ENCODE peak calls at places on chromosomes 13 and 19, in five cellular contexts. One of them, this sample, is unnamed.

GRCh38 chr19:35070471-35070870 is 28.9 kb downstream of the HPN start:
- DNase-seq in astrocyte of the spinal cord: no peak
- DNase-seq in testis: no peak
- DNase-seq in epithelial cell of esophagus: no peak
- DNase-seq in thoracic aorta: no peak
- DNase-seq in this sample: no peak

GRCh38 chr19:46391296-46392251 is 21.8 kb downstream of the CCDC8 start:
- DNase-seq in astrocyte of the spinal cord: no peak
- DNase-seq in testis: no peak
- DNase-seq in epithelial cell of esophagus: no peak
- DNase-seq in thoracic aorta: no peak
- DNase-seq in this sample: no peak

GRCh38 chr13:33058816-33059215 is 42.6 kb downstream of the KL start:
- DNase-seq in astrocyte of the spinal cord: no peak
- DNase-seq in testis: no peak
- DNase-seq in epithelial cell of esophagus: no peak
- DNase-seq in thoracic aorta: no peak
- DNase-seq in this sample: no peak

GRCh38 chr13:22262328-22262920 is 591.6 kb downstream of the FGF9 start:
- DNase-seq in astrocyte of the spinal cord: no peak
- DNase-seq in testis: no peak
- DNase-seq in epithelial cell of esophagus: no peak
- DNase-seq in thoracic aorta: no peak
- DNase-seq in this sample: no peak

GRCh38 chr13:30466841-30467252 is 1.1 kb upstream of the HMGB1 start:
- DNase-seq in astrocyte of the spinal cord: peak; percentile 27
- DNase-seq in testis: no peak
- DNase-seq in epithelial cell of esophagus: no peak
- DNase-seq in thoracic aorta: no peak
- DNase-seq in this sample: no peak

GRCh38 chr19:7863157-7863970 is 10.8 kb downstream of the PRR36 start:
- DNase-seq in astrocyte of the spinal cord: no peak
- DNase-seq in testis: no peak
- DNase-seq in epithelial cell of esophagus: no peak
- DNase-seq in thoracic aorta: no peak
- DNase-seq in this sample: no peak

GRCh38 chr13:41914552-41914951 is 46.4 kb downstream of the VWA8 start:
- DNase-seq in astrocyte of the spinal cord: no peak
- DNase-seq in testis: no peak
- DNase-seq in epithelial cell of esophagus: no peak
- DNase-seq in thoracic aorta: no peak
- DNase-seq in this sample: no peak

GRCh38 chr13:105603283-105603682 is 932.2 kb downstream of the EFNB2 start:
- DNase-seq in astrocyte of the spinal cord: no peak
- DNase-seq in testis: no peak
- DNase-seq in epithelial cell of esophagus: no peak
- DNase-seq in thoracic aorta: no peak
- DNase-seq in this sample: no peak

GRCh38 chr13:85093808-85094207 is 705.4 kb downstream of the SLITRK6 start:
- DNase-seq in astrocyte of the spinal cord: peak; percentile 54
- DNase-seq in testis: peak; percentile 86
- DNase-seq in epithelial cell of esophagus: peak; percentile 61
- DNase-seq in thoracic aorta: no peak
- DNase-seq in this sample: no peak

GRCh38 chr13:42041684-42042035 is 6.8 kb upstream of the DGKH start:
- DNase-seq in astrocyte of the spinal cord: peak; percentile 74
- DNase-seq in testis: peak; percentile 72
- DNase-seq in epithelial cell of esophagus: peak; percentile 50
- DNase-seq in thoracic aorta: peak; percentile 2
- DNase-seq in this sample: peak; percentile 37

GRCh38 chr13:75485286-75486062 is 3.5 kb upstream of the TBC1D4 start:
- DNase-seq in astrocyte of the spinal cord: peak; percentile 65
- DNase-seq in testis: no peak
- DNase-seq in epithelial cell of esophagus: peak; percentile 17
- DNase-seq in thoracic aorta: no peak
- DNase-seq in this sample: no peak

GRCh38 chr13:45718063-45718462 is 15.9 kb downstream of the CBY2 start:
- DNase-seq in astrocyte of the spinal cord: peak; percentile 22
- DNase-seq in testis: no peak
- DNase-seq in epithelial cell of esophagus: peak; percentile 52
- DNase-seq in thoracic aorta: no peak
- DNase-seq in this sample: no peak

DNA sequence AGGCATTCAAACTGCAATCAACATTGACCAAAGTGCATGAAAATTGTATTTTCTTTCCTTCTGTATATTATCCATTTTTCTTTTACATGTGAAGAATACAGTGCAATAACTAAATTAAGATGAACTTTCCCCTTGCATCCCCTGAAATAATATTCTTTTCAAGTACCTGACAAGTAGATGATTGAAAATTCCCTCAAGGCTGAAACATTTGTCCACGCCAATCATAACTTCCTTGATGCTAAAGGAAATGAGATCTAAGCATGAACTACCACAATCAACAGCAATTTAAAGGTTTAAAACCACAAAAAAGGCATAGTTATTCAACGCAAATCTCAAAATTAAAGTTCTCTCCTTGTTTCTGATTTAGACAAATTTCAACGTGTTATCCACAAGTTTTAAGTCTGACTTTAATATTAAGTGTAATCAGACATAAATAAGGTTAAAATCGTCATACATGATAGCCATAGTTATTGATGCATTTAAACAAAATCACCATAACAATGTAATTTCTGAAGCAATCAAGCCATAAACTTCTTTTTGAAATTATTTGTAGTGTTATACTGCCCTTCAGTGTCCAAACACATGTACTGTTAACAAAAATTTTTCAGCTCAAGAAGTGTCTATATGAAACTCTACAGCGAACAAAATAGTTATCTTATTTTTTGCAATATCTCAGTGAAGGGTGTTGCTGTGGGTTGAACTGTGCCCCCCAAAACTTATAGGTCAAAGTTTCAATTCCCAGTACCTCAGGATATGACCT is 169.5 kb downstream of the DCLK1 start:
- DNase-seq in astrocyte of the spinal cord: no peak
- DNase-seq in testis: no peak
- DNase-seq in epithelial cell of esophagus: no peak
- DNase-seq in thoracic aorta: no peak
- DNase-seq in this sample: no peak
- TF ChIP-seq CTCF in astrocyte of the spinal cord: peak; percentile 2
- TF ChIP-seq CTCF in testis: no peak
- TF ChIP-seq CTCF in epithelial cell of esophagus: peak; percentile 20
- TF ChIP-seq CTCF in thoracic aorta: peak; percentile 35
- TF ChIP-seq CTCF in this sample: no peak

GRCh38 chr19:58573658-58574164 is 576 bp upstream of the MZF1 start:
- DNase-seq in astrocyte of the spinal cord: no peak
- DNase-seq in testis: no peak
- DNase-seq in epithelial cell of esophagus: no peak
- DNase-seq in thoracic aorta: no peak
- DNase-seq in this sample: no peak

GRCh38 chr19:58571575-58571947 is 1.6 kb downstream of the MZF1 start:
- DNase-seq in astrocyte of the spinal cord: no peak
- DNase-seq in testis: no peak
- DNase-seq in epithelial cell of esophagus: no peak
- DNase-seq in thoracic aorta: no peak
- DNase-seq in this sample: no peak

GRCh38 chr19:58572026-58572817 is 913 bp downstream of the MZF1 start:
- DNase-seq in astrocyte of the spinal cord: no peak
- DNase-seq in testis: no peak
- DNase-seq in epithelial cell of esophagus: no peak
- DNase-seq in thoracic aorta: no peak
- DNase-seq in this sample: no peak

GRCh38 chr19:58570770-58571574 is 2.2 kb downstream of the MZF1 start:
- DNase-seq in astrocyte of the spinal cord: no peak
- DNase-seq in testis: no peak
- DNase-seq in epithelial cell of esophagus: no peak
- DNase-seq in thoracic aorta: no peak
- DNase-seq in this sample: no peak

DNA sequence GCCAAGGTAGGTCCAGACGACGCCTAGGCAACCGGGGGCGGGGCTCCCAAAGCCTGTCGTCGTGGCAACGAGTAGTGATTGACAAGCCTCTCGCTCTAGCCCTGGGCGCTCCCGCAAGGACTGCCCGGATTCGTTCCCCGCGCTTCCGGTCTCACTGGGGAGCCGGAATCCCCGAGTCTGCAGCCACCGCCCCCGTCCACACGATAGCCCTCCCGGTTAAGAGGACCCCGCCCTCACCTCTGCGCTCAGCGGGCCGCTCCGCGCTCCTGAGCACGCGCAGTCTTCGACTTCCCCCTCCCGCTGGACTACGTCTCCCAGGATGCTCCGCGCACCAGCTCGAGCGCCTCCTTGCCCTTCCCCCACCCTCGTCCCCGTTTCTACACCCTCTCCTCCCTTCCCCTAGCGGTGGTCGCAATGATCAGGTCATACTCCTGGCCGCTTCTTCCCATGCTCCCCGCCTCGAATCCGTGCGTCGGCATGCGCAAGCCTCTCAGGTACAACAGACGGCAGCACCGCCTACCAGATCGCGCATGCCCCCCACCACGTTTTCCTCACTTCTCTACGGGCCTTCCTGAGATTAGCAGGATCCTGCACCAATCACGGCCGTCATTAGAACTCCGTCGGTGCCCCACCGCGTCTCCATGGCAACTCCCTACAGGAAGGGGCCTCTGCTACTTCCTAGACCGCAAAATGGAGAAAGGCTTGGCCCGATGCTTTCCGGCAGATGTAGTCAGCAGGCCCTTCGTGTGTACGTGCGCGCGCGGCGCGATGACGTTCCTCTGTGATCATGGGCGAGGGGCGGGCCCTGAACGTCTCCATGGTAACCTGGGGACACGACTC is at the start of gene MZF1:
- DNase-seq in astrocyte of the spinal cord: peak; percentile 100
- DNase-seq in testis: peak; percentile 100
- DNase-seq in epithelial cell of esophagus: peak; percentile 100
- DNase-seq in thoracic aorta: peak; percentile 100
- DNase-seq in this sample: peak; percentile 99
- TF ChIP-seq CTCF in astrocyte of the spinal cord: no peak
- TF ChIP-seq CTCF in testis: peak; percentile 30
- TF ChIP-seq CTCF in epithelial cell of esophagus: peak; percentile 18
- TF ChIP-seq CTCF in thoracic aorta: peak; percentile 38
- TF ChIP-seq CTCF in this sample: peak; percentile 45

DNA sequence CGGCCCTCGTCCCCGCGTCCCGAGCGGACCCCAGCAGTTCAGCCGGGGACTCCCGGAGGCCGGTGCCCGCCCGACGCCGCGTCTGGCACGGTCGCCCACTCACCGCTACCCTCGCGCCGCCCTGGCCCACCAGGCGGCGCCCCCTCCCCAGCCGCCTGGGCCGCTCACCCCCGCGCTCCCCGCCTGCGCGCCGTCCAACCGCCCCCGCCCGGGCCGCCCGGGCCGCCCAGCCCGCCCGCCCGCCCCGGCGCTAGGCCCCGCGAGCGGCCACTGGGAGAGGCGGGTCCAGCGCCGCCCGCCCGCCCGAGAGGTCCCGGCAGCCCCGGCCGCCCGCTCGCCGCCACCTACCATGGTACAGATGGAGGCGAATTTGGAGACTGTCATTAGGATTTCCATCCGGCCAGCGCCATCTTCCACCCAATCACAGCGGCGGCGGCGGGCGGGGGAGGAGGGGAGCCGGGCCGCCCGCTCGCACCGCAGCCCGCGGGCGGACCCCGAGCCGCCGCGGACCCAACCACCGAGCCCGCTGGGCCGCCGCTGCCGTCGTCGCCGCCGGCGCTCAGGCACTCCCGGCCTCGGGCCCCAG is at the start of gene USP12:
- DNase-seq in astrocyte of the spinal cord: no peak
- DNase-seq in testis: peak; percentile 35
- DNase-seq in epithelial cell of esophagus: no peak
- DNase-seq in thoracic aorta: peak; percentile 15
- DNase-seq in this sample: peak; percentile 59
- TF ChIP-seq CTCF in astrocyte of the spinal cord: peak; percentile 17
- TF ChIP-seq CTCF in testis: no peak
- TF ChIP-seq CTCF in epithelial cell of esophagus: no peak
- TF ChIP-seq CTCF in thoracic aorta: no peak
- TF ChIP-seq CTCF in this sample: peak; percentile 43

DNA sequence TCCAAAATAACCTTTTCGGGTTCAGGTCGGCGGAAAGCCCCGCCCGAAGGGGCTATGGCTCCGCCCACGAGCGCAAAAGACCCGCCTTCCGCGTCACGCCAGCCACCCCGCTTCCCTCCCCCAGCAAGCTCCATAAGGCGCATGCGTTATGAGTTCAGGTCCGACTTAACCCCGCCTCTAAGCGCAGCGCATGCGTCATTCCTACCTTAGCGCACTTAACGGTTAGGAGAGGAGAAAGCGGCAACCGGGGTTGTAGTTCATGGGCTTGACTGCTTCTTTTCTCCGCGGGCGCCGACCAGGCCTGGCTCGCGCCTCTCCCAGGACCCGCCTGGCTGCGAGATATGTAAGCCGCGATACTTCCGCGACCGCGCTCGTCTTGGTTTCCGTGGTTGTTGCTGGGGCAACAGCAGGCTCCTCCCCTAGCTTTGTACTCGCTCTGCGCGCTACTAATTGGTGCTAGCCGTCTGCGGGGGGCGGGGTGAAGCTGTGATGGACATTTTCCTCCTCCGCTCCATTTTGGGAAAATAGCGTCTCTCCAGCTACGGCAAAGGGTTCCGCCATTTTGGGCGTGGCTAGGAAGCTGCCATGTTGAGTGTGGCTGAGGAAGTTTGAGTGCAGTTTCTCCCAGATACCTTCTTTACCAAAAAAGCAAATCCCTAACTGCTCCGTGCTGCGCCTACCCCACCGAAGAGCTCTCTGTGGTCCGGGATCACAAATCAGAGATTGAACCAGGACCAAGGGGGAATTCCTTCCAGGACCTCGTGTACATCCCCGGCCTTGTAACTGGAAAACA is at the start of gene B9D2:
- DNase-seq in astrocyte of the spinal cord: peak; percentile 98
- DNase-seq in testis: peak; percentile 99
- DNase-seq in epithelial cell of esophagus: peak; percentile 98
- DNase-seq in thoracic aorta: peak; percentile 92
- DNase-seq in this sample: peak; percentile 89
- TF ChIP-seq CTCF in astrocyte of the spinal cord: no peak
- TF ChIP-seq CTCF in testis: no peak
- TF ChIP-seq CTCF in epithelial cell of esophagus: no peak
- TF ChIP-seq CTCF in thoracic aorta: no peak
- TF ChIP-seq CTCF in this sample: no peak

DNA sequence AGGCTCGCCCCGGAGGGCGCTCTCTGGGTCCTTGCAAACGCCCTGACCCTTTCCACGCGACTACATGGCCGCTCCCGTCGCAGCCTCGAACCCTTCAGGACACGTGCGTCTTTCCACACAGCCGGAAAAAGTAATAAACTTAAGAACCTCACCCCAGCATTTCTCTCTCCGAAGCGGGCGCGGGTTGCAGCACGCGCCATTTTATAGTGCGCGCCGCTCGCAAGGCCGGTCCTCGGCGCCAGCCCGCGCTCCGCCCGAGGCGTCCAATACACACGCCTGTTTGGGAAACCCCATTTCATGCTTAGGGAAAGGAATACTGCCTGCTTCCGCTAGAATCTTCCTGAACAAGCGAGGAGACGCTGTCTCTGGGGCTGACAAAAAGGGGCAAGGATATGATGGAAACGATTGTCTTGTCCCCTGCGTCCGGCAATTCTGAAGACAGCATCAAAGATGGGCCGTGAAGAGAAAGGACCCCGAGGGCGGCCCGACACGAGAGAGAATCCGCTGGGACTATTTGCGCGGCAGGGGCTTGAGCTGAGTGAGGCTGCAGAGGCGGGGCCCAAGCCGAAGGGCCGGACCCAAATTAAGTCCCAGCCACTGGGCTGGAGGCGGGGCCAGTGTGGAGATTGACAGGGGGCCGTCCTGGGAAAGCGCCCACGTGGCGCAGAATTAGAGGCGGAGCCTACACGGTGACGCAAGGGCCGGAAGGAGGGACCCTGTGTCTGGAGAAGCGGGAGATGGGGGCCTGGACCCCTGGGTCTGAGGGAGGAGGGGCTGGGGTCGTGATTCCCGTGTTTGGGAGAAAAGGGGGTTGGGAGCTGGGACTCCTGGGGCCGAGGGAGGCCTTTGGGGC is 14.4 kb downstream of the ACP4 start:
- DNase-seq in astrocyte of the spinal cord: peak; percentile 99
- DNase-seq in testis: peak; percentile 100
- DNase-seq in epithelial cell of esophagus: peak; percentile 99
- DNase-seq in thoracic aorta: peak; percentile 95
- DNase-seq in this sample: peak; percentile 97
- TF ChIP-seq CTCF in astrocyte of the spinal cord: no peak
- TF ChIP-seq CTCF in testis: no peak
- TF ChIP-seq CTCF in epithelial cell of esophagus: no peak
- TF ChIP-seq CTCF in thoracic aorta: no peak
- TF ChIP-seq CTCF in this sample: no peak

This sample was measured in progenitor cell of endocrine pancreas.